ENCODE peak calls at places on chromosomes 7 and 10, in ten cellular contexts. V is fibroblast of lung, G is fibroblast of villous mesenchyme, F is neural progenitor cell, I is pancreas, D is fibroblast of pulmonary artery, Y is BJ, U is stomach, P is IMR-90, K is epithelial cell of proximal tubule. C is an unnamed sample.

GRCh38 chr7:92557249-92557648 is 28.7 kb downstream of the RBM48 start:
- DNase-seq in F (no peak), Y (no peak), U (no peak), I (no peak), G (no peak), K (no peak), P (no peak), V (no peak), D (no peak), C (no peak)

GRCh38 chr10:11110499-11110898 is 92.8 kb downstream of the CELF2 start:
- DNase-seq in K (no peak), U (no peak), D (no peak), V (no peak), F (peak; percentile 17), I (no peak), P (no peak), G (no peak), Y (no peak), C (peak; percentile 32)

GRCh38 chr7:37342665-37343471 is 105.8 kb downstream of the ELMO1 start:
- DNase-seq in F (no peak), V (no peak), Y (no peak), G (no peak), D (no peak), K (no peak), P (no peak), U (peak; percentile 31), I (no peak), C (no peak)

GRCh38 chr7:81638216-81638615 is 131.6 kb downstream of the HGF start:
- DNase-seq in P (peak; percentile 87), D (peak; percentile 82), V (peak; percentile 67), I (no peak), K (no peak), F (no peak), G (peak; percentile 90), U (no peak), Y (peak; percentile 55), C (no peak)

GRCh38 chr7:19209297-19209696 is 64.1 kb upstream of the FERD3L start:
- DNase-seq in I (no peak), F (no peak), V (no peak), P (no peak), G (no peak), K (no peak), U (no peak), D (no peak), Y (no peak), C (no peak)

GRCh38 chr7:25726682-25727357 is 425.2 kb upstream of the NFE2L3 start:
- DNase-seq in F (peak; percentile 40), V (no peak), I (no peak), D (no peak), Y (no peak), P (no peak), U (no peak), G (no peak), K (no peak), C (no peak)

GRCh38 chr10:59012839-59013238 is 163.6 kb upstream of the PHYHIPL start:
- DNase-seq in V (no peak), P (no peak), F (no peak), K (no peak), U (no peak), G (no peak), I (no peak), D (no peak), Y (no peak), C (no peak)

GRCh38 chr7:132575336-132575986 is 809 bp downstream of the PLXNA4 start:
- DNase-seq in D (peak; percentile 64), I (no peak), V (peak; percentile 76), K (no peak), F (peak; percentile 82), G (peak; percentile 14), Y (no peak), U (no peak), P (peak; percentile 18), C (no peak)

GRCh38 chr7:28018851-28019465 is 161.6 kb downstream of the JAZF1 start:
- DNase-seq in P (peak; percentile 40), U (no peak), G (no peak), Y (no peak), I (no peak), V (peak; percentile 40), K (peak; percentile 29), D (no peak), F (peak; percentile 25), C (no peak)

GRCh38 chr10:36602374-36602773 is 523.0 kb upstream of the ANKRD30A start:
- DNase-seq in F (no peak), K (no peak), Y (peak; percentile 19), V (peak; percentile 67), G (peak; percentile 50), U (no peak), I (no peak), P (peak; percentile 85), D (peak; percentile 69), C (no peak)

GRCh38 chr10:52668024-52668423 is 104.6 kb downstream of the MBL2 start:
- DNase-seq in I (no peak), P (no peak), Y (peak; percentile 26), F (no peak), K (no peak), U (no peak), D (no peak), V (peak; percentile 49), G (no peak), C (no peak)

GRCh38 chr10:52663161-52663560 is 109.4 kb downstream of the MBL2 start:
- DNase-seq in G (no peak), V (no peak), F (no peak), Y (no peak), D (no peak), K (no peak), U (no peak), P (no peak), I (no peak), C (no peak)

GRCh38 chr10:52665821-52666220 is 106.8 kb downstream of the MBL2 start:
- DNase-seq in I (no peak), Y (no peak), P (no peak), D (no peak), G (no peak), U (no peak), V (no peak), K (no peak), F (no peak), C (no peak)

GRCh38 chr10:52664629-52665028 is 108.0 kb downstream of the MBL2 start:
- DNase-seq in D (no peak), I (no peak), K (no peak), U (no peak), V (no peak), G (no peak), F (no peak), P (no peak), Y (no peak), C (no peak)

GRCh38 chr10:52666931-52667330 is 105.7 kb downstream of the MBL2 start:
- DNase-seq in P (no peak), K (no peak), I (no peak), V (no peak), G (no peak), Y (no peak), F (no peak), U (no peak), D (no peak), C (no peak)
- H3K4me3 ChIP-seq in P (no peak overlapping the region), K (no peak overlapping the region), I (no peak overlapping the region), V (no peak overlapping the region), G (no peak overlapping the region), Y (no peak overlapping the region), F (no peak overlapping the region), U (no peak overlapping the region), D (no peak overlapping the region), C (no peak overlapping the region)

GRCh38 chr7:29805031-29805430 is 1.3 kb upstream of the WIPF3 start:
- DNase-seq in Y (no peak), D (no peak), I (no peak), G (no peak), V (no peak), F (no peak), K (no peak), P (no peak), U (no peak), C (no peak)

GRCh38 chr7:29806793-29807178 is 478 bp downstream of the WIPF3 start:
- DNase-seq in V (no peak), D (no peak), K (no peak), P (no peak), G (no peak), Y (no peak), U (no peak), I (no peak), F (peak; percentile 50), C (no peak)

GRCh38 chr7:29806131-29806792 is at the start of gene WIPF3:
- DNase-seq in P (no peak), G (no peak), I (peak; percentile 57), D (no peak), K (no peak), V (peak; percentile 16), U (peak; percentile 68), Y (no peak), F (peak; percentile 88), C (no peak)

GRCh38 chr7:29808075-29808786 is 1.9 kb downstream of the WIPF3 start:
- DNase-seq in I (no peak), F (no peak), D (no peak), G (no peak), U (no peak), P (no peak), K (no peak), V (peak; percentile 13), Y (no peak), C (no peak)

DNA sequence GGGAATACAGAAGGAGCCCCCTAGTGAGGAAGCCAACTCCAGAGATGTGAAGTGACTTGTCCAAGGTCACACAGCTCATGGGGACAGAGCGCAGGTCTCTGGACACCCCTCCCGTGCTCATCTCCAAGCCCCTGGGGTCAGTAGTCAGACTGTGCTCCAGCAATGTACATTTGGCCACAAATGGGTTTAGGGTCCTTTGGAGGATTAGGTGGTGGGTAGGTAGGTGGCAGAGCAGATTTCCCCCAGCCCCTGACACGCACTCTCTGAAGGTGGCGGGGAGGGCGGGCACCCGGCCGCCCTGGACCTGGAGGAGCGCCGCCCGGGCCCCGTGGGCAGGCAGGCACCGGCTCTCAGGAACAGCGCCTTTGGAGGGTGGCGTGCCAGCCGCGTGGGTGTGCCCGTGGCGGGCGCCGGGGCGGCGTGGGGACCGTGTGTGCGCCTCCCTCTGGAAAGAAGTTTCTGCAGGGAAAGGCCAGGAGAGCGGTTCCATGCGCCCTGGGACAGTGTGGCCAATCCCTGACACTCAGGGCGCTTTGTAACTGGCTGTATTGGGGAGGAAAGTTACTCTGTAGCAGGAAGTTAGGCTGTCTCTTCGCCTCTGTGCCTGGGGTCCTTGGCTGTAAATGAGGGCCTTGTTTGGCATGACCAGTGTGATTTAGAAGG is 1.0 kb downstream of the WIPF3 start:
- DNase-seq in Y (no peak), G (no peak), P (no peak), V (no peak), K (no peak), I (peak; percentile 59), D (no peak), U (peak; percentile 69), F (peak; percentile 63), C (no peak)
- TF ChIP-seq CTCF in Y (no peak), G (no peak), P (no peak), V (no peak), K (peak; percentile 21), I (no peak), D (no peak), U (no peak), F (peak; percentile 28), C (peak; percentile 15)

GRCh38 chr7:122746948-122747347 is 44.2 kb upstream of the RNF148 start:
- DNase-seq in V (no peak), F (no peak), Y (no peak), I (no peak), K (no peak), U (no peak), D (no peak), P (no peak), G (no peak), C (no peak)
- H3K4me3 ChIP-seq in V (no peak overlapping the region), F (no peak overlapping the region), Y (no peak overlapping the region), I (no peak overlapping the region), K (no peak overlapping the region), U (no peak overlapping the region), D (no peak overlapping the region), P (no peak overlapping the region), G (no peak overlapping the region), C (no peak overlapping the region)

GRCh38 chr7:103729026-103729425 is 260.4 kb downstream of the RELN start:
- DNase-seq in Y (no peak), F (no peak), G (no peak), V (peak; percentile 21), K (no peak), I (no peak), D (no peak), U (no peak), P (no peak), C (peak; percentile 37)
- TF ChIP-seq CTCF in Y (no peak), F (no peak), G (no peak), V (no peak), K (no peak), I (no peak), D (no peak), U (no peak), P (no peak), C (no peak)